ENCODE peak calls at places on chromosomes 7 and 10, in eight cellular contexts. One of them, this sample, is unnamed.

GRCh38 chr10:117001144-117001543 is 3.8 kb downstream of the SHTN1 start:
- DNase-seq in PC-3: no peak
- DNase-seq in cardiac fibroblast: no peak
- DNase-seq in NCI-H748 treated with DMSO at 0.1 percent for 48 hours: no peak
- DNase-seq in NCI-H1105: no peak
- DNase-seq in GM20000: no peak
- DNase-seq in NCI-H1092: no peak
- DNase-seq in stromal cell of bone marrow: no peak
- DNase-seq in this sample: no peak

GRCh38 chr7:128032605-128033235 is 1.5 kb upstream of the LRRC4 start:
- DNase-seq in PC-3: no peak
- DNase-seq in cardiac fibroblast: no peak
- DNase-seq in NCI-H748 treated with DMSO at 0.1 percent for 48 hours: no peak
- DNase-seq in NCI-H1105: no peak
- DNase-seq in GM20000: peak; percentile 56
- DNase-seq in NCI-H1092: no peak
- DNase-seq in stromal cell of bone marrow: no peak
- DNase-seq in this sample: no peak

GRCh38 chr7:913736-914520 is 37.6 kb downstream of the GET4 start:
- DNase-seq in PC-3: peak; percentile 85
- DNase-seq in cardiac fibroblast: no peak
- DNase-seq in NCI-H748 treated with DMSO at 0.1 percent for 48 hours: no peak
- DNase-seq in NCI-H1105: no peak
- DNase-seq in GM20000: no peak
- DNase-seq in NCI-H1092: no peak
- DNase-seq in stromal cell of bone marrow: no peak
- DNase-seq in this sample: no peak

GRCh38 chr10:34666008-34666700 is 148.9 kb downstream of the PARD3 start:
- DNase-seq in PC-3: peak; percentile 100
- DNase-seq in cardiac fibroblast: peak; percentile 97
- DNase-seq in NCI-H748 treated with DMSO at 0.1 percent for 48 hours: no peak
- DNase-seq in NCI-H1105: no peak
- DNase-seq in GM20000: peak; percentile 59
- DNase-seq in NCI-H1092: no peak
- DNase-seq in stromal cell of bone marrow: peak; percentile 87
- DNase-seq in this sample: peak; percentile 62

GRCh38 chr10:101761226-101761625 is 14.7 kb downstream of the FGF8 start:
- DNase-seq in PC-3: no peak
- DNase-seq in cardiac fibroblast: no peak
- DNase-seq in NCI-H748 treated with DMSO at 0.1 percent for 48 hours: no peak
- DNase-seq in NCI-H1105: no peak
- DNase-seq in GM20000: no peak
- DNase-seq in NCI-H1092: no peak
- DNase-seq in stromal cell of bone marrow: no peak
- DNase-seq in this sample: no peak

GRCh38 chr10:69414036-69415018 is 2.4 kb downstream of the TACR2 start:
- DNase-seq in PC-3: no peak
- DNase-seq in cardiac fibroblast: no peak
- DNase-seq in NCI-H748 treated with DMSO at 0.1 percent for 48 hours: no peak
- DNase-seq in NCI-H1105: no peak
- DNase-seq in GM20000: no peak
- DNase-seq in NCI-H1092: no peak
- DNase-seq in stromal cell of bone marrow: no peak
- DNase-seq in this sample: no peak

GRCh38 chr10:113023017-113023416 is 73.0 kb downstream of the TCF7L2 start:
- DNase-seq in PC-3: no peak
- DNase-seq in cardiac fibroblast: no peak
- DNase-seq in NCI-H748 treated with DMSO at 0.1 percent for 48 hours: no peak
- DNase-seq in NCI-H1105: no peak
- DNase-seq in GM20000: no peak
- DNase-seq in NCI-H1092: no peak
- DNase-seq in stromal cell of bone marrow: no peak
- DNase-seq in this sample: no peak

GRCh38 chr10:31698169-31698890 is 230.3 kb downstream of the ARHGAP12 start:
- DNase-seq in PC-3: peak; percentile 1
- DNase-seq in cardiac fibroblast: peak; percentile 92
- DNase-seq in NCI-H748 treated with DMSO at 0.1 percent for 48 hours: no peak
- DNase-seq in NCI-H1105: no peak
- DNase-seq in GM20000: no peak
- DNase-seq in NCI-H1092: no peak
- DNase-seq in stromal cell of bone marrow: peak; percentile 87
- DNase-seq in this sample: no peak

GRCh38 chr10:63210611-63211196 is 77.6 kb downstream of the NRBF2 start:
- DNase-seq in PC-3: no peak
- DNase-seq in cardiac fibroblast: peak; percentile 60
- DNase-seq in NCI-H748 treated with DMSO at 0.1 percent for 48 hours: no peak
- DNase-seq in NCI-H1105: no peak
- DNase-seq in GM20000: peak; percentile 8
- DNase-seq in NCI-H1092: no peak
- DNase-seq in stromal cell of bone marrow: no peak
- DNase-seq in this sample: no peak

GRCh38 chr7:75623390-75624133 is 115.2 kb downstream of the HIP1 start:
- DNase-seq in PC-3: no peak
- DNase-seq in cardiac fibroblast: peak; percentile 51
- DNase-seq in NCI-H748 treated with DMSO at 0.1 percent for 48 hours: no peak
- DNase-seq in NCI-H1105: no peak
- DNase-seq in GM20000: no peak
- DNase-seq in NCI-H1092: no peak
- DNase-seq in stromal cell of bone marrow: no peak
- DNase-seq in this sample: no peak